ENCODE peak calls at places on chromosomes 2 and 18, in nine cellular contexts. T is NCI-H748 treated with DMSO at 0.1 percent for 48 hours, H is lower lobe of right lung, E is right lobe of liver, N is NCI-H1092 treated with DMSO at 0.1 percent for 48 hours, K is foreskin melanocyte, X is mesenchymal stem cell, U is NCI-H1417 treated with DMSO at 0.1 percent for 48 hours, Z is IMR-90. Y is an unnamed sample.

GRCh38 chr2:8529706-8530277 is 152.1 kb upstream of the ID2 start:
- DNase-seq in T (no peak), H (no peak), E (no peak), N (no peak), K (no peak), X (no peak), U (no peak), Z (no peak), Y (no peak)

GRCh38 chr2:128388414-128389032 is 69.9 kb upstream of the HS6ST1 start:
- DNase-seq in T (no peak), H (peak), E (no peak), N (no peak), K (no peak), X (no peak), U (no peak), Z (peak), Y (no peak)

GRCh38 chr2:240219208-240219890 is 78.9 kb upstream of the OTOS start:
- DNase-seq in T (no peak), H (no peak), E (no peak), N (no peak), K (no peak), X (no peak), U (no peak), Z (no peak), Y (no peak)

GRCh38 chr2:102508863-102509262 is 35.8 kb downstream of the SLC9A4 start:
- DNase-seq in T (no peak), H (no peak), E (no peak), N (no peak), K (no peak), X (no peak), U (no peak), Z (no peak), Y (no peak)

GRCh38 chr2:232891621-232892071 is 21.6 kb downstream of the SNORC start:
- DNase-seq in T (no peak), H (no peak), E (no peak), N (no peak), K (no peak), X (no peak), U (no peak), Z (peak), Y (no peak)

GRCh38 chr2:30979822-30980245 is 158.4 kb downstream of the GALNT14 start:
- DNase-seq in T (no peak), H (no peak), E (no peak), N (no peak), K (no peak), X (no peak), U (no peak), Z (peak), Y (no peak)

GRCh38 chr2:201950606-201951005 is 83.0 kb upstream of the FZD7 start:
- DNase-seq in T (no peak), H (no peak), E (no peak), N (no peak), K (no peak), X (peak), U (no peak), Z (peak), Y (no peak)

GRCh38 chr2:182890773-182891381 is 24.4 kb upstream of the FRZB start:
- DNase-seq in T (no peak), H (no peak), E (no peak), N (no peak), K (no peak), X (no peak), U (no peak), Z (no peak), Y (no peak)

GRCh38 chr18:46167971-46168370 is 63.8 kb downstream of the HAUS1 start:
- DNase-seq in T (no peak), H (peak), E (peak), N (no peak), K (no peak), X (no peak), U (no peak), Z (no peak), Y (peak)